ENCODE peak calls at places on chromosomes 12 and 14, in four cellular contexts. Q, N, Z and S are unnamed samples.

GRCh38 chr14:93953263-93953662 is 23.1 kb downstream of the ASB2 start:
- DNase-seq in Q (no peak), N (no peak), Z (no peak), S (no peak)

GRCh38 chr14:96617635-96618034 is 115.5 kb downstream of the PAPOLA start:
- DNase-seq in Z (no peak), N (no peak), Q (no peak), S (no peak)

GRCh38 chr12:32583535-32583934 is 95.6 kb upstream of the DNM1L start:
- DNase-seq in Z (no peak), Q (no peak), N (no peak), S (no peak)

GRCh38 chr12:131196220-131196619 is 242.5 kb downstream of the ADGRD1 start:
- DNase-seq in N (no peak), Z (no peak), Q (no peak), S (no peak)

GRCh38 chr14:45664668-45665356 is 411.8 kb upstream of the MIS18BP1 start:
- DNase-seq in N (no peak), Q (no peak), Z (no peak), S (no peak)

GRCh38 chr12:120079352-120080042 is 37.1 kb downstream of the RAB35 start:
- DNase-seq in Q (no peak), Z (no peak), N (no peak), S (no peak)

GRCh38 chr14:85599939-85600338 is 70.0 kb downstream of the FLRT2 start:
- DNase-seq in N (no peak), Z (no peak), Q (no peak), S (no peak)

GRCh38 chr12:102063066-102063465 is 1.3 kb upstream of the WASHC3 start:
- DNase-seq in Q (no peak), Z (no peak), N (no peak), S (no peak)

GRCh38 chr12:116882742-116883141 is 1.5 kb upstream of the HRK start:
- DNase-seq in N (no peak), Q (no peak), Z (no peak), S (no peak)

GRCh38 chr12:118853634-118854033 is 127.7 kb upstream of the SRRM4 start:
- DNase-seq in N (no peak), Q (no peak), Z (no peak), S (no peak)

GRCh38 chr12:116161588-116161987 is 115.9 kb downstream of the MED13L start:
- DNase-seq in Z (no peak), Q (no peak), N (no peak), S (no peak)

GRCh38 chr14:96793547-96793946 is 3.6 kb upstream of the VRK1 start:
- DNase-seq in N (no peak), Q (no peak), Z (no peak), S (no peak)

GRCh38 chr12:31387466-31387865 is 61.5 kb upstream of the SINHCAF start:
- DNase-seq in N (no peak), Z (no peak), Q (no peak), S (no peak)

GRCh38 chr12:60489071-60489470 is 893.2 kb downstream of the SLC16A7 start:
- DNase-seq in N (no peak), Z (no peak), Q (no peak), S (no peak)

GRCh38 chr12:60498656-60499055 is 902.8 kb downstream of the SLC16A7 start:
- DNase-seq in N (no peak), Z (no peak), Q (no peak), S (no peak)

DNA sequence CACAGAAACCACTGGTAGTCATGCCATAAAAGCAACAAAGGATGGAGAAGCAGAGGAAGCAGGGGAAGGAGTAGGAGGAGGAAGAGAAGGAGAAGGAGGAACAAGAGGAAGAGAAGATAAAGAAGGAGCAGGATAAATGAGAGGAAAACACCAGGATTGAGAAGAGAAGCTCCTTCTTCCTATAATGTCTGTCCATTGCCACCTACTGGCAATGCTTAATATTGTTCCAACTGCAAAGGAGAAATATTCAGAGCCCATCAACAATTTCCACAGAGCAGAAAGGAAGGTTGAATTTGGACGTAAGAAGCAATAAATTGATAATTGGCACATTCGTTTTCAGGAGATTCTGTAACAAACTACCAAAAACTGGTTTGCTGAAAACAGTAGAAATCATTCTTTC is 898.4 kb downstream of the SLC16A7 start:
- DNase-seq in Z (no peak), Q (no peak), N (no peak), S (no peak)
- TF ChIP-seq CTCF in Z (peak; percentile 57), Q (no peak), N (no peak), S (peak; percentile 77)

DNA sequence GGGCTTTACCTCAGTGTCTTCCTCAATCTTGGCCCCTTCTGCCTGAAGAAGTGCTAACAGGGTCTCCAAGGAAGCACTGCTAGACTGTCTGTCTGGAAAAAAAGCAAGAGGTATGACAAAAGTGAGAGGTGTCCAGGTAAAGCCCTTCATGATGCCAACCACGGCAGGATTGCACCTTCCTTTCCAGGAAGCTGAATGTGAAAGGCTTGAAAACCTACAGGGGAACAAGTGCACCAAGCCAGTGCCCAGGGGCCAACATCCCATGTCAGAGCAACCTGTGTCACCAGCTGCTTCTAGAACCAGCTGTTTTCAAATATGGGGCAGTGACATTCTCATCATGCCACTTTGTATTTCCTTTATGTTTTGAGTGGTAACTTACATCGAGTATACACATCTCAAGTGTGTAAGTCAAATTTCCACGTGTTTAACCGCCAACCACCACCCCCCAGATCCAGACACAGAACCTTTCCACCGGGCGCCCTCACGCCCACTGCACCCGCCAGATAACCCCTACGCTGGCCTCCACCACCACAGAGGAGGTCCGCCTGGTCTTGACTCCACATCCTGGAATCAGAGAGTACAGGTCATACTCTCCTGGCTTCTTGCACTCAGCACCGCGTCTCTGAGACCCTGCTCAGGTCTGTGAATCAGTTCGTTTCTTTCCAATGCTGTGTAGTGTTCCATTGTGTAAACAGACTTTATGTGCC is 27.3 kb downstream of the VPS37B start:
- DNase-seq in N (no peak), Z (no peak), Q (peak; percentile 40), S (no peak)
- H3K4me1 ChIP-seq in N (peaks cover 74% of the 10 kb centered on the region), Z (peaks cover 82% of the 10 kb centered on the region), Q (peaks cover 64% of the 10 kb centered on the region), S (peaks cover 41% of the 10 kb centered on the region)

DNA sequence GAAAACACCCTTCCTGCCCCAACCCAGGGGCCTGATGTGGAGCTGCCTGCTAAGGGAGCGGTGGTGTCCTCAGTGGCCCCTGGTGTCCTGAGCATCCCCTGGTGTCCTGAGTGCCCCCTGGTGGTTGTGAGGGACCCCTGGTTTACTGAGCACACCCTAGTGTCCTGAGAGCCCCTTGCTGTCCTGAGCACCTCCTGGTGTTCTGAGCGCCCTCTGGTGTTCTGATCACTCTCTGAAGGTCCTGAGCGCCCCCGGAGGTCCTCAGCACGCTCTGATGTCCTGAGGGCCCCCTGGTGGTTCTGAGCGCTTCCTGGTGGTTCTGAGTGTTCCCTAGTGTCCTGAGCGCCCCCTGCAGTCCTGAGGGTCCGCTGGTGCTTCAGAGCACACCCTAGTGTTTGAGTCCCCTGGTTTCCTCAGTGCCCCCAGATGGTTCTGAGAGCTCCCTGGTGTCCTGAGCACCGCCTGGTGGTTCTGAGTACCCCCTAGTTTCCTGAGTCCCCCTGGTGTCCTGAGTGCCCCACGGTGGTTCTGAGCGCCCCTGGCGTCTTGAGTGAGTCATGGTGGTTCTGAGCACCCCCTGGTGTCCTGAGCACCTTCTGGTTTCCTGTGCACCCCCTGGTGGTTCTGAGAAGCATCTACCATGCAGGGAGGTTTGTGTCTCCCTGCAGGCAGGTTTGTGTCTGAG is 1004.2 kb downstream of the TMEM121 start:
- DNase-seq in Z (no peak), Q (peak; percentile 41), N (no peak), S (no peak)
- TF ChIP-seq CTCF in Z (no peak), Q (no peak), N (no peak), S (no peak)

GRCh38 chr12:88417531-88417930 is 162.7 kb downstream of the KITLG start:
- DNase-seq in Z (no peak), Q (no peak), N (no peak), S (no peak)
- H3K4me1 ChIP-seq in Z (no peaks in the 10 kb centered on the region), Q (no peaks in the 10 kb centered on the region), N (peaks cover 12% of the 10 kb centered on the region), S (peaks cover 13% of the 10 kb centered on the region)

GRCh38 chr12:6950401-6950801 is 755 bp upstream of the PTPN6 start:
- DNase-seq in Q (peak; percentile 42), N (no peak), Z (no peak), S (no peak)

GRCh38 chr12:6947615-6948014 is 3.5 kb upstream of the PTPN6 start:
- DNase-seq in N (no peak), Z (no peak), Q (peak; percentile 37), S (no peak)

GRCh38 chr12:6946920-6947374 is 3.1 kb downstream of the C12orf57 start:
- DNase-seq in Z (no peak), N (no peak), Q (no peak), S (no peak)

GRCh38 chr12:6950944-6951540 is at the start of gene PTPN6:
- DNase-seq in Q (peak; percentile 92), Z (peak; percentile 75), N (no peak), S (peak; percentile 54)

DNA sequence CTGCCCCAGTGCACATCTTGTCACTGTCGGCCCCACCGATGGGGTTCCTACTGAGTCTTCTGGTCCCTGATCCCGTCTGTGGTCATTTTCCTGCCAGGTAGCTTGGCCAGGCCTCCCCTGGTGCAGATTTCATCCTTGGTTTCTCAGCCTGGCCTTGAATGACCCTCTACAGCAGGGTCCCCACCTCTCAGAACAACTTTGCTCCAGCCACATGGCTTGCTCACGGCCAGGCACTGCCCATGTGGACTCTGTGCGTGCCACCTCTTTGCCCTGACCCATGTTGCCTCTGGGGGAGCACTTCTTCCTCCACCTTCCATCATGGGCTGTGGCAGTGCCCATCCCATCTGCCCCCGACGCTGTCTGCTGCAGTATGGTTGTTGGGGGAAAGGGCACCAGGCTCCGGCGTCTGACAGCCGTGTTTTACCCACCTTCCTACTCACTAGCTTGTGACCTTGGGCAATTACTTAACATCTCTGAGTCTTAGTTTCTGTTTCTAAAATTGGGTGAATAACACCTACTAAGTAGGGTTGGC is 2.0 kb upstream of the PTPN6 start:
- DNase-seq in Q (peak; percentile 57), N (no peak), Z (peak; percentile 25), S (no peak)
- TF ChIP-seq CTCF in Q (no peak), N (no peak), Z (no peak), S (no peak)

GRCh38 chr12:52186135-52186840 is 5.5 kb downstream of the KRT80 start:
- DNase-seq in N (no peak), Q (no peak), Z (no peak), S (no peak)

GRCh38 chr12:52187206-52187605 is 4.6 kb downstream of the KRT80 start:
- DNase-seq in Z (no peak), N (no peak), Q (no peak), S (no peak)

GRCh38 chr12:52188658-52189057 is 3.2 kb downstream of the KRT80 start:
- DNase-seq in Z (no peak), N (no peak), Q (no peak), S (no peak)

GRCh38 chr12:52189376-52190174 is 2.2 kb downstream of the KRT80 start:
- DNase-seq in Z (no peak), N (no peak), Q (no peak), S (no peak)

GRCh38 chr12:52187640-52188039 is 4.2 kb downstream of the KRT80 start:
- DNase-seq in N (no peak), Q (no peak), Z (no peak), S (no peak)
- H3K4me1 ChIP-seq in N (peaks cover 100% of the 10 kb centered on the region), Q (no peaks in the 10 kb centered on the region), Z (no peaks in the 10 kb centered on the region), S (peaks cover 68% of the 10 kb centered on the region)